ENCODE peak calls at places on chromosomes 6 and 20, in ten cellular contexts. R, G, B, Q, H, S, L, Z, W and O are unnamed samples.

GRCh38 chr20:20487811-20488210 is 119.9 kb downstream of the INSM1 start:
- DNase-seq in R (no peak), G (no peak), B (no peak), Q (no peak), H (no peak), S (no peak), L (no peak), Z (no peak), W (no peak), O (no peak)

GRCh38 chr6:89934685-89935366 is 40.6 kb downstream of the GJA10 start:
- DNase-seq in R (no peak), G (no peak), B (no peak), Q (no peak), H (no peak), S (no peak), L (no peak), Z (no peak), W (no peak), O (no peak)

GRCh38 chr6:17021539-17021889 is 80.3 kb upstream of the STMND1 start:
- DNase-seq in R (no peak), G (no peak), B (no peak), Q (no peak), H (no peak), S (no peak), L (no peak), Z (peak), W (no peak), O (no peak)

GRCh38 chr6:72272958-72273357 is 348.9 kb upstream of the KCNQ5 start:
- DNase-seq in R (no peak), G (no peak), B (no peak), Q (no peak), H (no peak), S (no peak), L (no peak), Z (peak), W (no peak), O (no peak)

GRCh38 chr20:15045246-15045645 is 707.8 kb upstream of the FLRT3 start:
- DNase-seq in R (no peak), G (no peak), B (no peak), Q (no peak), H (no peak), S (no peak), L (no peak), Z (peak), W (no peak), O (no peak)

GRCh38 chr6:170067257-170067656 is 223.6 kb downstream of the DLL1 start:
- DNase-seq in R (no peak), G (no peak), B (no peak), Q (peak), H (no peak), S (peak), L (no peak), Z (peak), W (no peak), O (peak)

GRCh38 chr6:56984374-56984773 is 29.5 kb downstream of the BEND6 start:
- DNase-seq in R (no peak), G (no peak), B (no peak), Q (no peak), H (no peak), S (no peak), L (no peak), Z (peak), W (no peak), O (no peak)

GRCh38 chr6:157246048-157246630 is 77.2 kb downstream of the TMEM242 start:
- DNase-seq in R (no peak), G (no peak), B (no peak), Q (no peak), H (no peak), S (no peak), L (no peak), Z (peak), W (no peak), O (no peak)

GRCh38 chr6:163820171-163820570 is 405.7 kb downstream of the QKI start:
- DNase-seq in R (no peak), G (no peak), B (no peak), Q (no peak), H (no peak), S (no peak), L (no peak), Z (no peak), W (no peak), O (no peak)

GRCh38 chr20:1281279-1282057 is 15.4 kb downstream of the SNPH start:
- DNase-seq in R (no peak), G (no peak), B (no peak), Q (no peak), H (no peak), S (no peak), L (no peak), Z (no peak), W (no peak), O (peak)

GRCh38 chr20:50348118-50348517 is 157.5 kb downstream of the CEBPB start:
- DNase-seq in R (no peak), G (no peak), B (no peak), Q (peak), H (no peak), S (no peak), L (no peak), Z (peak), W (no peak), O (no peak)

GRCh38 chr6:81772741-81773140 is 20.3 kb upstream of the TENT5A start:
- DNase-seq in R (no peak), G (peak), B (no peak), Q (no peak), H (peak), S (no peak), L (no peak), Z (no peak), W (no peak), O (no peak)

GRCh38 chr6:41789937-41790502 is 2.5 kb downstream of the TOMM6 start:
- DNase-seq in R (no peak), G (no peak), B (no peak), Q (no peak), H (no peak), S (no peak), L (no peak), Z (no peak), W (no peak), O (no peak)

GRCh38 chr20:48951041-48951440 is 29.5 kb downstream of the ARFGEF2 start:
- DNase-seq in R (peak), G (no peak), B (no peak), Q (no peak), H (no peak), S (no peak), L (no peak), Z (no peak), W (no peak), O (no peak)

GRCh38 chr20:48948612-48949011 is 27.1 kb downstream of the ARFGEF2 start:
- DNase-seq in R (peak), G (no peak), B (no peak), Q (no peak), H (no peak), S (no peak), L (no peak), Z (no peak), W (no peak), O (no peak)

GRCh38 chr20:48951646-48952045 is 30.1 kb downstream of the ARFGEF2 start:
- DNase-seq in R (no peak), G (no peak), B (no peak), Q (no peak), H (no peak), S (no peak), L (no peak), Z (no peak), W (no peak), O (no peak)

GRCh38 chr20:48952656-48953055 is 31.1 kb downstream of the ARFGEF2 start:
- DNase-seq in R (no peak), G (no peak), B (no peak), Q (no peak), H (no peak), S (no peak), L (no peak), Z (no peak), W (no peak), O (no peak)

GRCh38 chr20:48949304-48950170 is 28.0 kb downstream of the ARFGEF2 start:
- DNase-seq in R (peak), G (no peak), B (no peak), Q (no peak), H (no peak), S (no peak), L (no peak), Z (no peak), W (no peak), O (no peak)
- TF ChIP-seq CTCF in R (no peak), G (no peak), B (no peak), Q (no peak), H (no peak), S (no peak), L (no peak), Z (peak), W (no peak), O (no peak)

DNA sequence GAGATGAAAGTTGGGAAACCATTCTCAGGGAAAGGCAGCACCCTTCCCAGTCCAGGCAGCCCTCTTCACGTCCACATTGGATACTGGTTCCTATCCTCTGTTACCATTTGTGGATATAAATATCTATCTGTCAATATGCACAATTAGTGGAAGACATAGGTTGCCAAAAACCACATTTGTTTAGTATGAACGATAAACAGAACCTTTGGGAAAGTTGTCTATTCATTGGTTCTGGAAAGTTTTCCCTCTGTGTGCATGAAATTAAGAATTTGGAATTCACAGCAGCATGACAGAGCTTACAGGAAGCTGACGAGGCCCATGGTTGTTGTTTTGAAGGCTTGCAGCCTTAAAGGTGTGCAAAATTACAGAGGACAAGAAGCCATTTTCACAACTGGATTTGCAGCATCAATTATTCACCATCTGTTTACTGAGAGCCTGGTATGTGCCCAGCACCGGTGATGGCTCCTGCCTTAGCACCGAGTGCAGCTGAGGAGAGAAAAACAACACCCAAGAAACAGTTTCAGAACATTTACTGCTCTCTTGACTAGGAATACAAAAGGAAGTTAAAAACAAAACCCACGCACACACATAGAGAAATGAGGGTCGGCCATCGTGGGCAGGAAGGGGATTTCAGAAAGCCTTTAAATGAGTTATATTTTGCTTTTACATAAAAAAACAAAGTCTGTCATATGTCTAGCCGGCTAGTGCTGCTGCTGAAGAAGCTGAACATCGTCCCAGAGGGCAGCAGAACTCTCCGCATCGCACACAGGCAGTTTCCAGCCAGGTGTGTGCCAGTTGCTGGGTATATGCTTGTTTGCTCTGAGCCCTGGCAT is 319.6 kb downstream of the FARS2 start:
- DNase-seq in R (no peak), G (no peak), B (no peak), Q (no peak), H (peak), S (no peak), L (no peak), Z (no peak), W (no peak), O (no peak)
- TF ChIP-seq CTCF in R (no peak), G (no peak), B (no peak), Q (no peak), H (no peak), S (no peak), L (no peak), Z (no peak), W (no peak), O (no peak)

GRCh38 chr6:68653706-68654089 is 18.6 kb downstream of the ADGRB3 start:
- DNase-seq in R (no peak), G (no peak), B (no peak), Q (no peak), H (no peak), S (no peak), L (no peak), Z (no peak), W (no peak), O (no peak)

GRCh38 chr6:68651018-68651985 is 16.2 kb downstream of the ADGRB3 start:
- DNase-seq in R (no peak), G (no peak), B (no peak), Q (no peak), H (no peak), S (no peak), L (no peak), Z (peak), W (no peak), O (no peak)

GRCh38 chr6:68653074-68653705 is 18.1 kb downstream of the ADGRB3 start:
- DNase-seq in R (no peak), G (no peak), B (no peak), Q (no peak), H (no peak), S (no peak), L (no peak), Z (no peak), W (no peak), O (no peak)

GRCh38 chr6:68650142-68650541 is 15.1 kb downstream of the ADGRB3 start:
- DNase-seq in R (no peak), G (no peak), B (no peak), Q (no peak), H (no peak), S (no peak), L (no peak), Z (no peak), W (no peak), O (no peak)

GRCh38 chr6:68652117-68652536 is 17.0 kb downstream of the ADGRB3 start:
- DNase-seq in R (no peak), G (no peak), B (no peak), Q (no peak), H (no peak), S (no peak), L (no peak), Z (no peak), W (no peak), O (no peak)
- TF ChIP-seq CTCF in R (no peak), G (no peak), B (no peak), Q (no peak), H (no peak), S (no peak), L (peak), Z (peak), W (no peak), O (no peak)

DNA sequence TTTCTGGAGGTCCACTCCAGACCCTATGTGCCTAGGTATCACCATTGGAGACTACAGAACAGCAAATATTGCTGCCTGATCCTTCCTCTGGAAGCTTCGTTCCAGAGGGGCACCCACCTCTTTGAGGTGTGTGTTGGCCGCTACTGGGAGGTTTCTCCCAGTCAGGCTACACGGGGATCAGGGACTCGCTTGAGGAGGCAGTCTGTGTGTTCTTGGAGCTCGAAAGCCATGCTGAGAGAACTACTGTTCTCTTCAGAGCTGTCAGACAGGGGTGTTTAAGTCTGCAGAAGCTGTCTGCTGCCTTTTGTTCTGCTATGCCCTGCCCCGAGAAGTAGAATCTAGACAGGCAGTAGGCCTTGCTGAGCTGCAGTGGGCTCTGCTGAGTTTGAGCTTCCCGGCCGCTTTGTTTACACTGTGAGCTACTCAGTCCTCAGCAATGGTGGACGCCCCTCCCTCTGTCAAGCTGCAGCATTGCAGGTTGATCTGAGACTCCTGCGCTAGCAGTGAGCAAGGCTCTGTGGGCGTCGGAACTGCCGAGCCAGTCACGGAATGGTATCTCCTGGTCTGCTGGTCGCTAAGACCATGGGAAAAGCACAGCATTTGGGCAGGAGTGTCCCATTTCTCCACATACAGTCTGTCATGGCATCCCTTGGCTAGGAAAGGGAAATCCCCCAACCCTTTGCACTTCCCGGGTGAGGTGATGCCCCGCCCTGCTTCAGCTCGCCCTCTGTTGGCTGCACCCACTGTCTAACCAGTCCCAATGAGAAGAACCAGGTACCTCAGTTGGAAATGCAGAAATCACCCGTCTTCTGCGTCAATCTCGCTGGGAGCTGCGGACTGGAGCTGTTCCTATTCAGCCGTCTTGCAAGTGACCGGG is 32.5 kb upstream of the ASCC3 start:
- DNase-seq in R (no peak), G (no peak), B (no peak), Q (peak), H (no peak), S (no peak), L (no peak), Z (no peak), W (no peak), O (no peak)
- TF ChIP-seq CTCF in R (no peak), G (no peak), B (no peak), Q (no peak), H (no peak), S (no peak), L (no peak), Z (no peak), W (no peak), O (no peak)

GRCh38 chr6:135075018-135075417 is 20.4 kb upstream of the HBS1L start:
- DNase-seq in R (no peak), G (no peak), B (no peak), Q (no peak), H (no peak), S (no peak), L (no peak), Z (no peak), W (no peak), O (no peak)
- TF ChIP-seq CTCF in R (peak), G (peak), B (no peak), Q (no peak), H (no peak), S (no peak), L (no peak), Z (no peak), W (no peak), O (peak)

GRCh38 chr6:4294636-4295035 is 159.3 kb upstream of the ECI2 start:
- DNase-seq in R (no peak), G (no peak), B (no peak), Q (no peak), H (no peak), S (no peak), L (no peak), Z (no peak), W (no peak), O (peak)
- TF ChIP-seq CTCF in R (no peak), G (no peak), B (no peak), Q (no peak), H (no peak), S (no peak), L (no peak), Z (no peak), W (no peak), O (no peak)

GRCh38 chr6:159467473-159468041 is 225.5 kb downstream of the SOD2 start:
- DNase-seq in R (no peak), G (peak), B (no peak), Q (no peak), H (peak), S (no peak), L (no peak), Z (no peak), W (no peak), O (no peak)

GRCh38 chr6:159470400-159470799 is 222.6 kb downstream of the SOD2 start:
- DNase-seq in R (no peak), G (no peak), B (no peak), Q (no peak), H (no peak), S (no peak), L (no peak), Z (no peak), W (no peak), O (no peak)

GRCh38 chr6:159464827-159465226 is 228.2 kb downstream of the SOD2 start:
- DNase-seq in R (no peak), G (no peak), B (no peak), Q (no peak), H (no peak), S (no peak), L (no peak), Z (no peak), W (no peak), O (no peak)

GRCh38 chr6:159469449-159469848 is 223.6 kb downstream of the SOD2 start:
- DNase-seq in R (no peak), G (no peak), B (no peak), Q (no peak), H (no peak), S (no peak), L (no peak), Z (no peak), W (no peak), O (no peak)

GRCh38 chr6:159466934-159467333 is 226.1 kb downstream of the SOD2 start:
- DNase-seq in R (no peak), G (no peak), B (no peak), Q (no peak), H (no peak), S (no peak), L (no peak), Z (no peak), W (no peak), O (no peak)
- TF ChIP-seq CTCF in R (no peak), G (no peak), B (no peak), Q (no peak), H (no peak), S (no peak), L (no peak), Z (no peak), W (no peak), O (no peak)